ENCODE peak calls at places on chromosomes 1 and 21, in nine cellular contexts. T, E, I, U, D, M, B, Z and W are unnamed samples.

GRCh38 chr1:171585715-171586114 is 36.3 kb upstream of the MYOCOS start:
- DNase-seq in T (no peak), E (peak), B (no peak), Z (no peak), D (no peak), M (no peak), U (no peak), I (no peak), W (no peak)

GRCh38 chr1:93615201-93616150 is 66.2 kb downstream of the BCAR3 start:
- DNase-seq in E (peak), I (no peak), U (no peak), B (no peak), M (peak), T (no peak), Z (no peak), D (no peak), W (peak)

GRCh38 chr1:185636848-185637247 is 97.3 kb upstream of the HMCN1 start:
- DNase-seq in E (peak), I (no peak), B (no peak), Z (peak), M (no peak), T (no peak), U (no peak), D (no peak), W (no peak)

GRCh38 chr21:46145159-46145839 is 10.1 kb downstream of the FTCD start:
- DNase-seq in B (peak), E (no peak), M (no peak), D (peak), U (no peak), Z (no peak), I (no peak), T (peak), W (no peak)

GRCh38 chr1:107976431-107977215 is 11.6 kb upstream of the VAV3 start:
- DNase-seq in Z (no peak), U (no peak), B (no peak), D (no peak), E (no peak), I (no peak), T (no peak), M (peak), W (no peak)

GRCh38 chr1:202126426-202126825 is 3.7 kb downstream of the GPR37L1 start:
- DNase-seq in I (no peak), B (no peak), E (no peak), U (no peak), M (no peak), Z (no peak), T (no peak), D (no peak), W (no peak)

GRCh38 chr1:172411791-172412338 is 8.6 kb upstream of the C1orf105 start:
- DNase-seq in Z (no peak), T (no peak), M (no peak), U (no peak), I (no peak), D (no peak), B (no peak), E (peak), W (no peak)

GRCh38 chr1:245264226-245264625 is 109.4 kb downstream of the KIF26B start:
- DNase-seq in T (no peak), U (no peak), I (no peak), Z (no peak), D (no peak), E (no peak), B (no peak), M (no peak), W (no peak)

GRCh38 chr1:66676616-66677298 is 75.5 kb upstream of the DYNLT5 start:
- DNase-seq in Z (no peak), M (peak), T (no peak), D (no peak), B (no peak), I (no peak), E (peak), U (no peak), W (peak)

GRCh38 chr1:1425753-1426495 is 4.8 kb upstream of the ANKRD65 start:
- DNase-seq in I (no peak), B (peak), M (no peak), Z (no peak), E (no peak), T (no peak), U (no peak), D (no peak), W (no peak)

GRCh38 chr1:204941415-204942338 is 71.0 kb downstream of the NFASC start:
- DNase-seq in D (peak), I (peak), B (peak), U (peak), E (peak), M (peak), Z (peak), T (peak), W (peak)

GRCh38 chr1:201678264-201679101 is 139.6 kb downstream of the NAV1 start:
- DNase-seq in D (peak), E (no peak), I (no peak), Z (no peak), T (no peak), U (peak), B (no peak), M (peak), W (peak)

GRCh38 chr1:93506140-93506539 is 58.2 kb downstream of the FNBP1L start:
- DNase-seq in D (no peak), E (no peak), Z (no peak), M (no peak), T (no peak), I (no peak), U (no peak), B (no peak), W (no peak)

GRCh38 chr1:29811727-29812396 is 575.5 kb downstream of the PTPRU start:
- DNase-seq in I (no peak), B (no peak), M (no peak), D (no peak), U (no peak), T (no peak), E (no peak), Z (no peak), W (no peak)
- TF ChIP-seq CTCF in I (no peak), B (no peak), M (no peak), D (no peak), U (no peak), T (no peak), E (no peak), Z (no peak), W (no peak)

GRCh38 chr1:21293537-21294265 is 3.4 kb upstream of the ECE1 start:
- DNase-seq in U (no peak), M (no peak), E (no peak), T (no peak), B (no peak), D (no peak), I (no peak), Z (peak), W (no peak)
- H3K4me3 ChIP-seq in U (no peak), M (no peak), E (no peak), T (no peak), B (no peak), D (no peak), I (no peak), Z (peak), W (no peak)

GRCh38 chr21:37917612-37918011 is 1.4 kb upstream of the KCNJ6 start:
- DNase-seq in B (no peak), T (no peak), E (peak), U (no peak), D (no peak), I (no peak), M (peak), Z (no peak), W (peak)

GRCh38 chr21:37914211-37914900 is 1.9 kb downstream of the KCNJ6 start:
- DNase-seq in E (peak), D (no peak), Z (no peak), B (no peak), I (peak), T (no peak), U (peak), M (peak), W (peak)

GRCh38 chr21:37915516-37915915 is 741 bp downstream of the KCNJ6 start:
- DNase-seq in T (no peak), E (no peak), I (peak), B (no peak), D (no peak), M (no peak), Z (no peak), U (no peak), W (no peak)

GRCh38 chr21:37915941-37916794 is at the start of gene KCNJ6:
- DNase-seq in Z (no peak), T (no peak), I (peak), M (peak), E (peak), U (peak), D (no peak), B (peak), W (peak)

DNA sequence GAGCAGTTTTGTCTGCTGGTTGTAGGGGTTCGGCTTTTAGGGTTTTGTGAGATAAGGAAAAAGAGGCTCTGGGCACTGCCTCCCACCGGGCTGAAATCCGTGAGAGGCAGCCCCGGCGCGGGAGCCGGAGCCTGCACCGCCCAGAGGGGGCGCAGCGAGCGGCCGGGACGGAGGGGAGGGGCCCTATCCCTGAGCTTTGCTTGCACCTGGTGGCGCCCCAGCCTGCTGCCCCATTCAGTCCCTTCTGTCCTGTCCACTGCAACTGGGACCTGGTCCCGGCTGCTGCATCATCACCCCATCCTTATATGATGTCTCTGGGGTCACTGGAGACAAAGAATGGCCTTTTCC is 512 bp upstream of the KCNJ6 start:
- DNase-seq in Z (no peak), T (no peak), D (no peak), U (peak), I (peak), B (no peak), E (no peak), M (no peak), W (no peak)
- TF ChIP-seq CTCF in Z (no peak), T (no peak), D (no peak), U (no peak), I (no peak), B (no peak), E (no peak), M (peak), W (peak)

DNA sequence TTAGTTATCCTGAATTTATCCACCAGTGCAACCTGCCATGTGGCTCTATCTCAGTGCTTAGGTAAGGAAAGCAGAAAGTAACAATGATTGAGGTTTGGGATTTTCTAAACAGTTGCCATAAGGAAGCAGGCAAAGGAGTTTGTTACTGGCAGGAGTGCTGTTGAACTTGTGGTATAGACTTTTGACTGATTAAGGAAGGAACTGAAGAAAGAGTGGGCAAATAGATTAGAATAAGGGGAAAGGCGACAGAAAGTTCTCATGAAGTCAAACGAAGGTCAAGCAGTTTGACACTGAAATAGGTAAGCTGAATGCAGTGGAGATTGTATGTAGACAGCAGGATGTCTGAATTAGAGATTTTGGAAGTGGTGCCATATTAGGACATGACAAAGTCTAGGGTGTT is 24.2 kb upstream of the CR2 start:
- DNase-seq in E (no peak), U (no peak), T (no peak), B (no peak), M (no peak), Z (no peak), I (no peak), D (no peak), W (no peak)
- H3K4me3 ChIP-seq in E (no peak), U (no peak), T (no peak), B (no peak), M (no peak), Z (no peak), I (no peak), D (no peak), W (no peak)

DNA sequence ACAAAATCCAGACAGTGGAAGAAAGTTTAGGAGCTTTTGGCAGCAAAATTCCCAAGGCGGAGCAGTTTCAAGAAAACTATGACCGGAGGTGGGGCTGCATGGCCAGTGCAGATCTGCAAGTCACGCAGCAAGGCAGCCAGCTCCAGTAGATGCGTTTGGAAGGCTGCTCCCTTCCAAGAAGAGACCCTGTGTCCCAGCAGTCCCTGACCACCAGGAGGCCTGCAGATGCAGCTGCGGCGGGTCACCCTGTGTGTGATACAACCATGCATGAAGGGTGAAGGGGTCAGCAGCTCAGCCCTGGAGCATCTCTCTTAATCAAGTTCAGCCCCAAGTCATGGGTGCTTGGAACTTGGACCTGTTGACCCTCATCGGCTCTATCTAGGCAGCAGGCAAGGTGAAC is 29.3 kb downstream of the GPR157 start:
- DNase-seq in B (no peak), M (no peak), T (no peak), D (peak), I (no peak), E (no peak), Z (no peak), U (no peak), W (no peak)
- TF ChIP-seq CTCF in B (no peak), M (no peak), T (no peak), D (no peak), I (no peak), E (no peak), Z (no peak), U (no peak), W (peak)

DNA sequence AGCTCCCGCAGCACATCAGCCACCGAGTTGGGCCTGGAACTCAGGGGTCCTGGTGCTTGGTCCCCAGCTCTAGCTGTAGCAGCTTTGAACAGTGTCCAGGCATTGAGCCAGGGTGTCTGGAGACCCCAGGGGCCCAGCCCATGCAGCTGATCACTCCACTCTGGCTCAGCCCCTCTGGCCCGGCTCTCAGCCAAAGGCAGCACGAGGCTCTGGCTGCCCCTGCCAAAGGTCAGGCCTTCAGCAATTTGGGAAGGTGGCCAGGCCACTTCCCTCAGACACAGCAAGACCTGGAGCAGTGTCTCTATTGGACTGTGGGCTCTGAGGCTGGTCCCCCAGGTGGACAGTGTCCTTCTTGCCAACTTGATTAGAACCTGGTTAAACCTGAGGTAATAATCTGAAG is 34.4 kb upstream of the RNF19B start:
- DNase-seq in E (no peak), D (peak), T (no peak), Z (no peak), I (no peak), M (no peak), U (peak), B (peak), W (no peak)
- H3K4me3 ChIP-seq in E (no peak), D (no peak), T (no peak), Z (no peak), I (no peak), M (no peak), U (no peak), B (no peak), W (no peak)

GRCh38 chr1:14895727-14896126 is 257.8 kb upstream of the TMEM51 start:
- DNase-seq in I (no peak), E (no peak), T (no peak), M (no peak), D (no peak), Z (no peak), B (no peak), U (no peak), W (no peak)

GRCh38 chr1:14897080-14897449 is 256.5 kb upstream of the TMEM51 start:
- DNase-seq in E (no peak), B (no peak), U (no peak), Z (no peak), I (no peak), M (no peak), T (no peak), D (no peak), W (no peak)

GRCh38 chr1:14894811-14895524 is 258.6 kb upstream of the TMEM51 start:
- DNase-seq in I (no peak), E (peak), D (no peak), Z (no peak), B (no peak), T (no peak), M (no peak), U (no peak), W (no peak)

GRCh38 chr1:14897997-14898645 is 255.4 kb upstream of the TMEM51 start:
- DNase-seq in I (no peak), Z (no peak), T (no peak), U (no peak), M (no peak), B (no peak), D (no peak), E (peak), W (no peak)

DNA sequence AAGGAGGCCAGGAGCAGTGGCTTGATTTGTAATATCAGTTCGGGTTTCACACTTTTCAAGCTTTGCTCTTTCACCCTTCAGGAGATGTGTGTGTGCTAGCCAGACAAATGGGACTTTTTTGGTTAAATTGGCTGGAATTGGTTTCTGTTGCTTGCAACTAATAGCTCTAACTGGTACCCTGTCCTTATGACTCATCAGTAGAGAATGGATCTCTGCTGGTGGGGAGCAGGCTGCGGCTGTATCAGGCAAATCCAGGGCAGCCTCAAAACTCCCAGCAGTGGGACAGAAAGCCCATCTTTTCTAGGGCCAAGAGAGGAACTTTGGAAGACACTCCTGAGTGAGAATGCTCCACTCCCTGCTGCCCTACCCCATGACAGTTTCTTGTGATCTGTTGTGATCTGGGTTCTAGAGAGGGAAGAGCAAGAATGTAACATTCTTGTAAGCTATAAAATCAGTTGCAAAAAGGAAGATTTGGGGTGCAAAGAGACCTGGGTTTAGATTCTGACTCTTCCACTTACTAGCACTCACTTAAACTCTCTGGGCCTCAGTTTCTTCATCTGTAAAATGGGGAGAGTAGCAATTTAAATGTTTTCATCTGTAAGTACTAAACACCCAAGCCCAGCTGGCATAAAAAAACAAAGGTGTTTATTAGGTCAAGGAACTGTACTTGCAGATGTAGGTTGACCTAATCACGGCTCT is 257.0 kb upstream of the TMEM51 start:
- DNase-seq in Z (no peak), E (no peak), U (no peak), D (no peak), M (peak), B (no peak), I (no peak), T (no peak), W (peak)
- TF ChIP-seq CTCF in Z (no peak), E (no peak), U (no peak), D (no peak), M (no peak), B (no peak), I (no peak), T (no peak), W (no peak)

GRCh38 chr1:240405751-240406150 is 206.2 kb downstream of the GREM2 start:
- DNase-seq in T (no peak), B (no peak), U (no peak), I (no peak), D (no peak), E (no peak), M (no peak), Z (no peak), W (no peak)
- H3K4me3 ChIP-seq in T (no peak), B (no peak), U (peak), I (no peak), D (no peak), E (no peak), M (no peak), Z (no peak), W (no peak)

DNA sequence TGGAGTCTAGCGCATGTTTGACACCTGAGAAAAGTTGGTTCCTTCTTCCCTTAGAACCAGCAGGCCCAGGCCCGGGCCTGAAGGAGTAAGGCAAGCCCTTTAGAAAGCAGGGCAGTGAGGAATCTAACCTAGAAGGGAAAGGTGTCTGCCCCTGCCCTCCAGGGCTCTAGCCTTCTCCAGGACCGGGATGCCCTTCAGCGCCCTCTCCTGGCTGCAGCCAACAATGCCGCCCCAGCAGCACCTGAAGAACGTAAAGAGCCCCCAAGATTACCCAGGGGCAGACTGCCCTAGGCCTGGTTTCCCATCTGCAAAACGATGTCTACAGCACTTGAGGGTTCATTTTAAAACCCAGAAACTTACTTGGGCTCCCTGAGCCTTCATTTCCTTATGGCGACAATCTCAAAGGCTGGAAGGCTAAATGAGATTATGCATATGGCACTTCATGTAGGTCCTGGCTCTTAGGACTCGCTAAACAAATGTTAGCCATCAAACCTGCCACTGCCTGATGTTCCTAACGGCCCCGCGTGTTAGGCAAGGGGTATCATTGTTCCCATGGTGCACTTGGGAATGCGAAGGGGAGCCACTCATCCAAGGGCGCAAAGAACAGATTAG is 106.7 kb upstream of the KLHDC7A start:
- DNase-seq in I (peak), D (no peak), T (no peak), U (peak), Z (no peak), E (no peak), B (no peak), M (no peak), W (no peak)
- TF ChIP-seq CTCF in I (peak), D (no peak), T (no peak), U (peak), Z (peak), E (no peak), B (no peak), M (peak), W (no peak)